ENCODE peak calls at places on chromosomes 6 and 20, in five cellular contexts. N is Peyer's patch, K is GM23248, F is Panc1, A is endodermal cell. V is an unnamed sample. For H3K4me1, the result is how much of the 10 kb centered on the place peaks cover.

GRCh38 chr20:47727170-47727880 is 58.0 kb downstream of the SULF2 start:
- DNase-seq in F (no peak), N (peak), K (no peak), A (no peak), V (peak)

GRCh38 chr20:43936371-43936770 is 21.7 kb downstream of the TOX2 start:
- DNase-seq in N (no peak), A (no peak), K (no peak), F (no peak), V (no peak)

GRCh38 chr6:398558-399078 is 7.1 kb downstream of the IRF4 start:
- DNase-seq in A (no peak), N (no peak), F (no peak), K (no peak), V (no peak)

GRCh38 chr20:59515013-59515905 is 89.1 kb upstream of the PHACTR3 start:
- DNase-seq in F (no peak), A (peak), K (peak), N (no peak), V (no peak)

GRCh38 chr20:48457261-48458002 is 370.4 kb downstream of the PREX1 start:
- DNase-seq in N (no peak), F (no peak), A (no peak), K (no peak), V (no peak)

GRCh38 chr6:48016027-48016755 is 94.8 kb downstream of the PTCHD4 start:
- DNase-seq in A (no peak), K (no peak), N (no peak), F (no peak), V (no peak)

GRCh38 chr6:124963416-124964083 is 1.3 kb downstream of the RNF217 start:
- DNase-seq in N (no peak), K (peak), A (no peak), F (no peak), V (no peak)

GRCh38 chr6:135181333-135182119 is 418 bp downstream of the MYB start:
- DNase-seq in N (no peak), K (peak), F (no peak), A (no peak), V (peak)

GRCh38 chr6:130913119-130913518 is 85.9 kb downstream of the SMLR1 start:
- DNase-seq in K (no peak), F (no peak), A (no peak), N (no peak), V (peak)

GRCh38 chr6:31580807-31581437 is 1.3 kb downstream of the LTB start:
- DNase-seq in K (peak), A (peak), N (peak), F (no peak), V (peak)

GRCh38 chr20:1160496-1160895 is 24.3 kb downstream of the TMEM74B start:
- DNase-seq in N (no peak), A (no peak), K (no peak), F (no peak), V (no peak)

GRCh38 chr6:57078808-57079207 is 11.2 kb upstream of the ZNF451 start:
- DNase-seq in N (no peak), A (no peak), K (no peak), F (no peak), V (no peak)

GRCh38 chr20:49207071-49207470 is 12.1 kb upstream of the DDX27 start:
- DNase-seq in N (no peak), A (peak), F (no peak), K (no peak), V (no peak)

GRCh38 chr20:24657211-24657610 is 187.8 kb downstream of the SYNDIG1 start:
- DNase-seq in A (no peak), K (peak), F (no peak), N (no peak), V (no peak)

GRCh38 chr6:4776493-4776966 is 326 bp downstream of the CDYL start:
- DNase-seq in N (peak), K (peak), F (no peak), A (peak), V (peak)

GRCh38 chr6:140970485-140970884 is 1162.2 kb upstream of the GJE1 start:
- DNase-seq in N (no peak), F (no peak), K (peak), A (no peak), V (no peak)

GRCh38 chr6:16836186-16836981 is 75.1 kb upstream of the ATXN1 start:
- DNase-seq in A (no peak), N (no peak), K (peak), F (no peak), V (no peak)

GRCh38 chr6:142697912-142698311 is 247.1 kb downstream of the HIVEP2 start:
- DNase-seq in F (no peak), A (no peak), K (no peak), N (no peak), V (no peak)

GRCh38 chr6:127816643-127817042 is 84.2 kb downstream of the THEMIS start:
- DNase-seq in K (no peak), A (no peak), N (no peak), F (no peak), V (no peak)

GRCh38 chr20:34293119-34293518 is 10.0 kb downstream of the AHCY start:
- DNase-seq in A (no peak), F (no peak), N (no peak), K (no peak), V (no peak)

GRCh38 chr6:149925253-149925973 is 2.5 kb upstream of the RAET1G start:
- DNase-seq in N (no peak), A (peak), F (no peak), K (peak), V (no peak)

GRCh38 chr6:107230024-107230423 is 114.7 kb upstream of the BEND3 start:
- DNase-seq in A (no peak), K (no peak), F (no peak), N (no peak), V (no peak)

GRCh38 chr6:3876131-3876530 is 27.0 kb downstream of the FAM50B start:
- DNase-seq in N (no peak), A (peak), F (no peak), K (peak), V (no peak)

GRCh38 chr6:3334579-3334978 is 75.8 kb downstream of the PSMG4 start:
- DNase-seq in N (no peak), A (peak), K (no peak), F (no peak), V (no peak)

GRCh38 chr6:155717369-155717768 is 261.7 kb upstream of the NOX3 start:
- DNase-seq in A (no peak), F (no peak), N (no peak), K (no peak), V (no peak)

GRCh38 chr6:48628316-48628715 is 517.3 kb upstream of the PTCHD4 start:
- DNase-seq in F (no peak), N (no peak), A (no peak), K (no peak), V (no peak)

GRCh38 chr6:121260651-121261102 is 73.6 kb downstream of the TBC1D32 start:
- DNase-seq in F (no peak), K (peak), N (no peak), A (no peak), V (no peak)

GRCh38 chr20:57450931-57451330 is 59.7 kb downstream of the RBM38 start:
- DNase-seq in F (no peak), N (peak), K (no peak), A (no peak), V (no peak)
- H3K27ac ChIP-seq in F (no peak), N (peak), K (no peak), A (no peak), V (no peak)

GRCh38 chr6:40954446-40955180 is 84.4 kb downstream of the UNC5CL start:
- DNase-seq in A (no peak), K (no peak), N (no peak), F (no peak), V (no peak)

GRCh38 chr6:40957616-40958492 is 81.2 kb downstream of the UNC5CL start:
- DNase-seq in N (no peak), K (peak), A (no peak), F (no peak), V (no peak)

GRCh38 chr6:40956871-40957270 is 82.2 kb downstream of the UNC5CL start:
- DNase-seq in N (no peak), F (no peak), K (peak), A (no peak), V (no peak)

GRCh38 chr6:40953486-40953885 is 85.5 kb downstream of the UNC5CL start:
- DNase-seq in K (peak), F (no peak), A (no peak), N (no peak), V (no peak)

GRCh38 chr6:40955181-40955550 is 83.9 kb downstream of the UNC5CL start:
- DNase-seq in A (no peak), K (no peak), F (no peak), N (no peak), V (no peak)
- H3K4me1 ChIP-seq in A (under half), K (half or more), F (under half), N (under half), V (under half)

GRCh38 chr20:5095931-5096330 is 23.8 kb downstream of the PCNA start:
- DNase-seq in N (no peak), F (no peak), K (no peak), A (no peak), V (no peak)
- H3K27ac ChIP-seq in N (no peak), F (no peak), K (no peak), A (no peak), V (no peak)

DNA sequence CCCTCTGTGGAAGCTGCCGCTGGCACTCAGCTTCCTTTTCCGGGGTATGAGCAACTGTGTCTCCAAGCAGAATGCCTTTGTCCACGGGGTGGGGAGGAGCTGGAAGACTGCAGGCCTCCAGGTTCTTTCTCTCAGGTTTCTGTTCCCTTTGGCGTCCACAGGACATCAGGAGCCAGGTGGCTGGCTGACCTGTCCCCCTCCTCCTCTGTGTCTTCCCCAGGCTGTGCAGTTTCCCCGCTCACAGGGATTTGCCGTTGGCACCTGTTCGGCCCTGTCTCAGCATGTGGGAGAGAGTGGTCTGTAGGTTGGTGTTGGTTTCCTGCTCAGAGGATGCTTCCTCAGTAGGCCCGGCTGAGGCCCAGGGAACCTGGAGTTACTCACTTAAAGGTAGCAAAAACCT is 43.5 kb downstream of the CDS2 start:
- DNase-seq in N (no peak), K (no peak), A (no peak), F (no peak), V (no peak)
- H3K4me1 ChIP-seq in N (under half), K (under half), A (under half), F (under half), V (under half)

V was measured in DND-41.